ENCODE peak calls at places on chromosomes 12 and 14, in four cellular contexts. O, N, K and G are unnamed samples.

GRCh38 chr14:105021656-105022275 is 883 bp upstream of the CDCA4 start:
- DNase-seq in N (no peak), K (no peak), O (no peak), G (peak; percentile 36)

GRCh38 chr12:124679533-124680371 is 112.3 kb upstream of the NCOR2 start:
- DNase-seq in O (no peak), N (no peak), K (no peak), G (no peak)

GRCh38 chr14:75442166-75442565 is 14.3 kb downstream of the JDP2 start:
- DNase-seq in O (no peak), K (no peak), N (no peak), G (no peak)

GRCh38 chr12:26465419-26466097 is 270.2 kb downstream of the SSPN start:
- DNase-seq in O (no peak), N (no peak), K (no peak), G (peak; percentile 22)

GRCh38 chr12:25701290-25701689 is 148.2 kb upstream of the LMNTD1 start:
- DNase-seq in N (no peak), O (no peak), K (no peak), G (no peak)

GRCh38 chr14:68076451-68076850 is 256.9 kb downstream of the RAD51B start:
- DNase-seq in O (no peak), N (no peak), K (no peak), G (no peak)

GRCh38 chr14:24277606-24278321 is 6.4 kb upstream of the RABGGTA start:
- DNase-seq in O (no peak), N (no peak), K (no peak), G (no peak)

GRCh38 chr12:78916845-78917480 is 52.4 kb downstream of the SYT1 start:
- DNase-seq in O (no peak), N (no peak), K (no peak), G (no peak)

GRCh38 chr12:120224304-120225199 is 23.6 kb upstream of the RPLP0 start:
- DNase-seq in N (no peak), O (no peak), K (no peak), G (no peak)

GRCh38 chr12:92208613-92209121 is 63.0 kb upstream of the BTG1 start:
- DNase-seq in K (no peak), O (no peak), N (peak; percentile 10), G (no peak)

GRCh38 chr14:37973031-37973908 is 234.4 kb upstream of the SSTR1 start:
- DNase-seq in O (no peak), K (no peak), N (no peak), G (no peak)

GRCh38 chr12:26822051-26822450 is 10.9 kb downstream of the ITPR2 start:
- DNase-seq in O (no peak), N (no peak), K (no peak), G (no peak)

GRCh38 chr12:64560395-64561301 is 49.6 kb upstream of the RASSF3 start:
- DNase-seq in K (no peak), N (no peak), O (no peak), G (no peak)